ENCODE peak calls at places on chromosomes 16 and 17, in five cellular contexts. B, D, O, C and Y are unnamed samples.

GRCh38 chr16:27315333-27316037 is 1.7 kb downstream of the IL4R start:
- DNase-seq in D (no peak), B (no peak), C (peak), O (peak), Y (peak)

GRCh38 chr16:8961811-8962390 is 1.8 kb downstream of the USP7 start:
- DNase-seq in B (no peak), C (no peak), D (no peak), O (no peak), Y (no peak)

GRCh38 chr17:77354420-77354720 is 213.6 kb downstream of the SEC14L1 start:
- DNase-seq in B (no peak), D (no peak), C (no peak), O (no peak), Y (no peak)

GRCh38 chr17:72515291-72516065 is 394.7 kb downstream of the SOX9 start:
- DNase-seq in D (no peak), B (no peak), C (peak), O (no peak), Y (peak)

GRCh38 chr16:57146735-57147134 is 39.1 kb downstream of the PSME3IP1 start:
- DNase-seq in O (no peak), D (no peak), B (no peak), C (peak), Y (peak)

GRCh38 chr17:4872786-4873185 is 26.6 kb upstream of the C17orf107 start:
- DNase-seq in D (no peak), O (no peak), B (no peak), C (no peak), Y (no peak)

GRCh38 chr16:11320170-11320569 is 25.1 kb upstream of the RMI2 start:
- DNase-seq in O (no peak), D (no peak), C (no peak), B (no peak), Y (no peak)

GRCh38 chr17:29603109-29603674 is 10.3 kb downstream of the ANKRD13B start:
- DNase-seq in O (no peak), B (no peak), C (no peak), D (no peak), Y (no peak)

GRCh38 chr17:73228748-73229236 is 32.9 kb downstream of the CPSF4L start:
- DNase-seq in B (no peak), O (peak), C (peak), D (no peak), Y (peak)

GRCh38 chr17:34091975-34092374 is 163.1 kb upstream of the CCL2 start:
- DNase-seq in C (no peak), B (no peak), O (no peak), D (no peak), Y (no peak)

GRCh38 chr17:68356520-68356919 is 65.2 kb downstream of the ARSG start:
- DNase-seq in C (peak), D (no peak), O (peak), B (no peak), Y (no peak)